ENCODE peak calls at places on chromosomes 13 and 19, in five cellular contexts. F is CD8-positive, alpha-beta T cell; I is tibial nerve; B is A549; E is esophagus squamous epithelium. X is an unnamed sample.

GRCh38 chr13:81197483-81197882 is 856.6 kb upstream of the SPRY2 start:
- DNase-seq in I (no peak), B (no peak), F (no peak), E (no peak), X (no peak)

GRCh38 chr19:18046066-18046718 is 38.2 kb downstream of the ARRDC2 start:
- DNase-seq in B (no peak), F (no peak), I (no peak), E (no peak), X (peak)

GRCh38 chr13:111912991-111913781 is 153.8 kb upstream of the SOX1 start:
- DNase-seq in F (no peak), I (no peak), E (no peak), B (no peak), X (no peak)

GRCh38 chr13:42553098-42554046 is 20.6 kb upstream of the TNFSF11 start:
- DNase-seq in F (no peak), B (no peak), I (no peak), E (no peak), X (no peak)

GRCh38 chr19:18506101-18506534 is 15.8 kb downstream of the ELL start:
- DNase-seq in B (no peak), I (no peak), F (no peak), E (no peak), X (no peak)

GRCh38 chr13:111460548-111461444 is 140.4 kb downstream of the TEX29 start:
- DNase-seq in I (peak), E (no peak), F (no peak), B (peak), X (peak)

GRCh38 chr19:18543814-18544475 is 572 bp upstream of the FKBP8 start:
- DNase-seq in B (peak), E (peak), F (peak), I (peak), X (no peak)

GRCh38 chr13:95745752-95746151 is 68.8 kb downstream of the DNAJC3 start:
- DNase-seq in E (no peak), I (no peak), B (no peak), F (no peak), X (no peak)

GRCh38 chr13:104987621-104988020 is 1547.8 kb downstream of the EFNB2 start:
- DNase-seq in E (no peak), F (no peak), I (no peak), B (no peak), X (no peak)

GRCh38 chr13:70849267-70849666 is 741.0 kb upstream of the KLHL1 start:
- DNase-seq in I (no peak), F (no peak), E (no peak), B (no peak), X (no peak)

GRCh38 chr19:51333836-51334460 is 8.0 kb downstream of the VSIG10L start:
- DNase-seq in E (no peak), F (no peak), B (no peak), I (no peak), X (no peak)

GRCh38 chr19:15260939-15261338 is 28.7 kb upstream of the EPHX3 start:
- DNase-seq in B (no peak), F (no peak), I (no peak), E (no peak), X (no peak)

GRCh38 chr13:110430391-110431338 is 123.6 kb downstream of the COL4A2 start:
- DNase-seq in E (no peak), F (no peak), B (no peak), I (no peak), X (no peak)

GRCh38 chr19:17720487-17720839 is 1.2 kb downstream of the MAP1S start:
- DNase-seq in B (no peak), I (no peak), F (no peak), E (no peak), X (no peak)

GRCh38 chr13:83153833-83154232 is 728.4 kb downstream of the SLITRK1 start:
- DNase-seq in E (no peak), I (no peak), F (no peak), B (no peak), X (no peak)

GRCh38 chr13:81395368-81395767 is 1054.4 kb upstream of the SPRY2 start:
- DNase-seq in E (no peak), I (no peak), F (peak), B (no peak), X (no peak)

GRCh38 chr19:50896591-50897190 is 14.5 kb downstream of the KLK4 start:
- DNase-seq in B (no peak), F (no peak), I (no peak), E (no peak), X (peak)

GRCh38 chr13:79481685-79482052 is 714 bp downstream of the NDFIP2 start:
- DNase-seq in F (peak), B (no peak), I (no peak), E (no peak), X (no peak)

GRCh38 chr13:93797463-93797862 is 570.9 kb downstream of the GPC6 start:
- DNase-seq in F (no peak), B (no peak), I (no peak), E (no peak), X (no peak)

GRCh38 chr19:35266904-35267817 is 1.6 kb upstream of the USF2 start:
- DNase-seq in E (no peak), F (peak), I (peak), B (peak), X (no peak)

GRCh38 chr19:11418518-11419506 is at the start of gene RGL3:
- DNase-seq in E (no peak), F (no peak), B (no peak), I (no peak), X (no peak)

GRCh38 chr19:42253245-42254082 is 1.5 kb downstream of the ERF start:
- DNase-seq in F (peak), B (peak), E (no peak), I (peak), X (no peak)

GRCh38 chr13:80599765-80600164 is 258.8 kb upstream of the SPRY2 start:
- DNase-seq in I (no peak), F (no peak), E (no peak), B (no peak), X (no peak)

GRCh38 chr19:50628146-50628545 is 11.5 kb downstream of the SYT3 start:
- DNase-seq in B (no peak), I (no peak), F (no peak), E (no peak), X (no peak)

GRCh38 chr19:46922465-46922864 is 61.7 kb downstream of the ARHGAP35 start:
- DNase-seq in B (no peak), I (no peak), F (no peak), E (no peak), X (no peak)

DNA sequence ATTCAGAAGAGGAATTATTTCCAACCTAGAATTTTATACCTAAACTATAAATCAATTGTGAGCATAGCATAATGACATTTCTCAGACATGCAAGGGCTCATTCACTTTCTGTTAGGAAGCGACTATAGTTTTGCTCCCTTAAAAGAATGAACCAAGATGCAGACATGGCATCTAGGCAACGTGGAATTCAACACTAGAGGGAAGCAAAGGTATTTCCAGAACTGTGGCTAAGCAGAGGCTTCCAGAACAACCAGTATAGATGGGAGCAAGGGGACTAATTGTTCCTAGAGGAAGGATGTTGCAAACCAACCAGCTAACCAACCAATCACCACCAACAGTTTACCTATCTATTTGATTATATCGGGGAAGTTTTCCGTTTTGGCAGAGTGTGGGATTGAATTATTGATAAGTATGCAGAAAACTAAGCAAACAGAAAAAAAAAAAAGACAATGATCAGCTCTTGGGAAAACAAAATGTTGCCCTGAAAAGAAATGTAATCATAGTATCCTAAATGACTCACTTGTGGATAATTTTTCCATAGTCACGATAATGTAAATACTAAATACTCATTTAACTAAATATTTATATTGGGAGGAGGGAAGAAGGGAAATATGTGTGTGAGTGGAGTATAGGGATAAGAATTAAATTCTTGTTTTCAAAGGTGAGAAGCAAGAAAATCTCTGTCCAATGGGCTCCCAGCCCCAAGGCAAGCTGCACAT is 21.1 kb downstream of the ARL11 start:
- DNase-seq in E (no peak), F (no peak), B (peak), I (no peak), X (no peak)
- TF ChIP-seq CTCF in E (peak), F (no peak), B (peak), I (no peak), X (peak)

GRCh38 chr19:4580021-4580901 is 20.8 kb upstream of the SEMA6B start:
- DNase-seq in B (no peak), E (no peak), I (no peak), F (no peak), X (no peak)
- H3K4me3 ChIP-seq in B (peak), E (no peak), I (no peak), F (no peak), X (no peak)

DNA sequence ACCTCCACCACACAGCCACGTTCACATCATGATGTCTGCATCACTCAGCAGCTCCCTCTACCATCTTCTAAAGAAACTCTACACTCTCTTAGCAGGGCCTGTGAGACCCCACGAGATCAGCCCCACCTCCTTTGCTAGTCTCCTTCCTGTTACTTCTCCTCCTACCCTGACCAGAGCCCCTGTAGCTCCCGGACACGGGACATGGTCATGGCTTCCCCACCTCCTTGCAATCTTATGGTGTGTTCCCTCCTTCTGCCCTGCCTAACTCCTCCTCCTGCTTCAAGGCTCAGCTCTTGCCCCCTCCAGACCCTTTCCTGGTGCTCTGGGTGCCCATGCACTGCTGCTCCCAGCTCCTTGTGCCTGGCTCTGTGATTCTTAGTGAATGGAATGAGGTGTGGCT is 8.1 kb upstream of the MRPS31 start:
- DNase-seq in B (no peak), I (no peak), E (no peak), F (no peak), X (no peak)
- TF ChIP-seq CTCF in B (no peak), I (no peak), E (no peak), F (no peak), X (no peak)

GRCh38 chr19:311813-312261 is 20.6 kb upstream of the PLPP2 start:
- DNase-seq in E (no peak), B (no peak), I (no peak), F (no peak), X (no peak)

GRCh38 chr19:308471-309205 is 17.4 kb upstream of the PLPP2 start:
- DNase-seq in I (no peak), F (no peak), E (no peak), B (no peak), X (no peak)

GRCh38 chr19:310141-310651 is 19.0 kb upstream of the PLPP2 start:
- DNase-seq in E (no peak), I (no peak), F (no peak), B (no peak), X (no peak)

GRCh38 chr19:309206-309565 is 18.0 kb upstream of the PLPP2 start:
- DNase-seq in E (no peak), B (no peak), I (no peak), F (no peak), X (no peak)

GRCh38 chr19:310781-311496 is 19.7 kb upstream of the PLPP2 start:
- DNase-seq in F (no peak), B (no peak), E (no peak), I (no peak), X (no peak)
- H3K4me3 ChIP-seq in F (no peak), B (no peak), E (peak), I (no peak), X (no peak)

GRCh38 chr19:13211426-13212308 is 61.5 kb downstream of the IER2 start:
- DNase-seq in F (no peak), I (no peak), B (no peak), E (no peak), X (no peak)

GRCh38 chr19:13209797-13210775 is 59.9 kb downstream of the IER2 start:
- DNase-seq in I (no peak), B (no peak), F (no peak), E (no peak), X (no peak)

GRCh38 chr19:13210941-13211340 is 60.7 kb downstream of the IER2 start:
- DNase-seq in F (no peak), E (no peak), I (no peak), B (no peak), X (no peak)

GRCh38 chr19:13214036-13214730 is 64.0 kb downstream of the IER2 start:
- DNase-seq in E (no peak), F (no peak), B (no peak), I (no peak), X (no peak)

GRCh38 chr19:13212759-13213330 is 62.6 kb downstream of the IER2 start:
- DNase-seq in B (peak), E (no peak), I (peak), F (peak), X (peak)
- TF ChIP-seq CTCF in B (peak), E (peak), I (peak), F (peak), X (peak)

DNA sequence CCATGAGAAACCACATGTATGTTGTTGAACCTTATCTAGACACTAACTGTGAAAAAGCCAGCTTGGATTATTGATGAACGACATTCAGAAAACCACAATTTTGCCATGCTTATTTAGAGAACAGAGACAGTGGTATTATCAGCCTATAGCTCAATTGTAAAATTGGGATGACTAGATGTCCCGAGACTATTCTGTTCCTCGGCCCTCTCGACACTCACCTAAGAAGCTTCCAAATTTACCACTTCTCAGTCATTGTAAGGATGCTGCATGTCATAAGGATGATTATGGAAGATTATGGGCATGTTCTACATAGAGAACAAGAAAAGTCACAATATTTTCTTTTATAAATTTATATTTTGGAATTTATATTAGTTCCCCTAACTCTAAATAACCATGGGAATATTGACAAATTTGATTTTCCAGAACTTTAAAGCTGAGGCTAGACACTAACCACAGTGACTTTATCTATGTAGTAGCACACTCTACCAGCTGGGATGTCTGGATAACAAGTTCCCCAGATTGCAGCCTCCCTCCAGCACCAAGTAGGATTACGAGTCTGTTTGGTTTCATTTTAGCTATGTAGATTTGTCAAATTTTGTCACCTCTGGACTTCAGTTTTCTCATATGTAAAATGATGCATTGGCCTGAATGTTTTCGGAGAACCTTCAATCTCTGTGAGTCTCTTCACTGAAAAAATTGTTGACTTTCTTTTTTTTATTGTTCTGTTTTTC is 513.6 kb downstream of the IRS2 start:
- DNase-seq in F (no peak), B (no peak), E (no peak), I (no peak), X (no peak)
- H3K4me3 ChIP-seq in F (no peak), B (peak), E (no peak), I (no peak), X (no peak)

GRCh38 chr13:68261105-68261504 is 1031.0 kb upstream of the PCDH9 start:
- DNase-seq in I (no peak), F (no peak), E (no peak), B (no peak), X (no peak)
- TF ChIP-seq CTCF in I (no peak), F (no peak), E (no peak), B (no peak), X (no peak)

GRCh38 chr19:1315470-1316166 is 29.9 kb downstream of the EFNA2 start:
- DNase-seq in I (no peak), F (peak), B (peak), E (no peak), X (no peak)
- H3K4me3 ChIP-seq in I (no peak), F (no peak), B (no peak), E (peak), X (no peak)

GRCh38 chr13:31050486-31051400 is 111.0 kb downstream of the HSPH1 start:
- DNase-seq in B (no peak), E (no peak), F (no peak), I (no peak), X (no peak)
- TF ChIP-seq CTCF in B (no peak), E (peak), F (no peak), I (no peak), X (peak)

X was measured in HFF-Myc.